ENCODE peak calls at places on chromosomes 7 and 10, in four cellular contexts. One of them, this sample, is unnamed.

GRCh38 chr10:88994034-88994433 is 3.4 kb downstream of the FAS start:
- DNase-seq in H1: no peak
- DNase-seq in mesenchymal stem cell: no peak
- DNase-seq in H9: no peak
- DNase-seq in this sample: no peak

GRCh38 chr10:73589538-73590126 is 1.5 kb downstream of the USP54 start:
- DNase-seq in H1: no peak
- DNase-seq in mesenchymal stem cell: peak
- DNase-seq in H9: no peak
- DNase-seq in this sample: no peak

GRCh38 chr7:55326079-55326847 is 38.9 kb upstream of the LANCL2 start:
- DNase-seq in H1: no peak
- DNase-seq in mesenchymal stem cell: no peak
- DNase-seq in H9: no peak
- DNase-seq in this sample: no peak

GRCh38 chr10:76444034-76444800 is 1012.8 kb downstream of the LRMDA start:
- DNase-seq in H1: no peak
- DNase-seq in mesenchymal stem cell: peak
- DNase-seq in H9: no peak
- DNase-seq in this sample: no peak

GRCh38 chr10:4033341-4033896 is 248.4 kb upstream of the KLF6 start:
- DNase-seq in H1: no peak
- DNase-seq in mesenchymal stem cell: peak
- DNase-seq in H9: no peak
- DNase-seq in this sample: no peak

GRCh38 chr10:117503170-117503885 is 39.2 kb upstream of the EMX2 start:
- DNase-seq in H1: no peak
- DNase-seq in mesenchymal stem cell: no peak
- DNase-seq in H9: peak
- DNase-seq in this sample: no peak

GRCh38 chr10:68870545-68871104 is 30.5 kb upstream of the DDX50 start:
- DNase-seq in H1: no peak
- DNase-seq in mesenchymal stem cell: no peak
- DNase-seq in H9: no peak
- DNase-seq in this sample: no peak

GRCh38 chr7:33701927-33702326 is 203.4 kb upstream of the BMPER start:
- DNase-seq in H1: no peak
- DNase-seq in mesenchymal stem cell: no peak
- DNase-seq in H9: no peak
- DNase-seq in this sample: no peak

GRCh38 chr7:3215624-3216585 is 85.1 kb upstream of the SDK1 start:
- DNase-seq in H1: no peak
- DNase-seq in mesenchymal stem cell: no peak
- DNase-seq in H9: no peak
- DNase-seq in this sample: no peak

GRCh38 chr10:112565434-112566053 is 118.5 kb downstream of the VTI1A start:
- DNase-seq in H1: peak
- DNase-seq in mesenchymal stem cell: peak
- DNase-seq in H9: peak
- DNase-seq in this sample: peak

GRCh38 chr10:100562008-100562672 is 26.4 kb downstream of the HIF1AN start:
- DNase-seq in H1: peak
- DNase-seq in mesenchymal stem cell: peak
- DNase-seq in H9: peak
- DNase-seq in this sample: peak

GRCh38 chr10:129936266-129936922 is 27.7 kb downstream of the EBF3 start:
- DNase-seq in H1: no peak
- DNase-seq in mesenchymal stem cell: no peak
- DNase-seq in H9: no peak
- DNase-seq in this sample: no peak

GRCh38 chr10:29895436-29895835 is 163.9 kb downstream of the JCAD start:
- DNase-seq in H1: no peak
- DNase-seq in mesenchymal stem cell: peak
- DNase-seq in H9: peak
- DNase-seq in this sample: peak

GRCh38 chr10:129897851-129898463 is 66.1 kb downstream of the EBF3 start:
- DNase-seq in H1: no peak
- DNase-seq in mesenchymal stem cell: no peak
- DNase-seq in H9: no peak
- DNase-seq in this sample: no peak

GRCh38 chr10:70461397-70462348 is 16.9 kb upstream of the PALD1 start:
- DNase-seq in H1: no peak
- DNase-seq in mesenchymal stem cell: peak
- DNase-seq in H9: peak
- DNase-seq in this sample: peak

GRCh38 chr7:94907420-94908203 is at the start of gene PPP1R9A:
- DNase-seq in H1: peak
- DNase-seq in mesenchymal stem cell: peak
- DNase-seq in H9: peak
- DNase-seq in this sample: peak

GRCh38 chr7:29106128-29106988 is 40.0 kb downstream of the CPVL start:
- DNase-seq in H1: no peak
- DNase-seq in mesenchymal stem cell: peak
- DNase-seq in H9: peak
- DNase-seq in this sample: peak

GRCh38 chr7:97174308-97174707 is 56.8 kb downstream of the SDHAF3 start:
- DNase-seq in H1: no peak
- DNase-seq in mesenchymal stem cell: no peak
- DNase-seq in H9: no peak
- DNase-seq in this sample: no peak

GRCh38 chr7:140526901-140527664 is 47.8 kb upstream of the MKRN1 start:
- DNase-seq in H1: no peak
- DNase-seq in mesenchymal stem cell: no peak
- DNase-seq in H9: peak
- DNase-seq in this sample: no peak

GRCh38 chr10:120505056-120505455 is 48.0 kb downstream of the PLPP4 start:
- DNase-seq in H1: no peak
- DNase-seq in mesenchymal stem cell: no peak
- DNase-seq in H9: peak
- DNase-seq in this sample: no peak

GRCh38 chr7:90540406-90540805 is 55.7 kb upstream of the CDK14 start:
- DNase-seq in H1: no peak
- DNase-seq in mesenchymal stem cell: no peak
- DNase-seq in H9: no peak
- DNase-seq in this sample: no peak

GRCh38 chr10:10499839-10500238 is 517.8 kb upstream of the CELF2 start:
- DNase-seq in H1: no peak
- DNase-seq in mesenchymal stem cell: peak
- DNase-seq in H9: no peak
- DNase-seq in this sample: no peak

GRCh38 chr10:76558586-76558985 is 1079.0 kb downstream of the KCNMA1 start:
- DNase-seq in H1: no peak
- DNase-seq in mesenchymal stem cell: peak
- DNase-seq in H9: no peak
- DNase-seq in this sample: no peak

GRCh38 chr10:642186-642890 is 47.1 kb downstream of the DIP2C start:
- DNase-seq in H1: no peak
- DNase-seq in mesenchymal stem cell: no peak
- DNase-seq in H9: no peak
- DNase-seq in this sample: no peak

GRCh38 chr7:1481300-1481699 is 22.0 kb upstream of the MICALL2 start:
- DNase-seq in H1: no peak
- DNase-seq in mesenchymal stem cell: no peak
- DNase-seq in H9: no peak
- DNase-seq in this sample: no peak

GRCh38 chr10:84966708-84967441 is 638.5 kb downstream of the CCSER2 start:
- DNase-seq in H1: no peak
- DNase-seq in mesenchymal stem cell: no peak
- DNase-seq in H9: no peak
- DNase-seq in this sample: no peak

GRCh38 chr7:127366680-127367079 is 25.8 kb downstream of the ZNF800 start:
- DNase-seq in H1: no peak
- DNase-seq in mesenchymal stem cell: no peak
- DNase-seq in H9: no peak
- DNase-seq in this sample: no peak

GRCh38 chr10:132449826-132450211 is 52.8 kb downstream of the PWWP2B start:
- DNase-seq in H1: no peak
- DNase-seq in mesenchymal stem cell: no peak
- DNase-seq in H9: no peak
- DNase-seq in this sample: no peak

GRCh38 chr10:6221192-6221940 is 18.6 kb downstream of the PFKFB3 start:
- DNase-seq in H1: no peak
- DNase-seq in mesenchymal stem cell: no peak
- DNase-seq in H9: no peak
- DNase-seq in this sample: no peak

GRCh38 chr10:6218692-6219493 is 16.2 kb downstream of the PFKFB3 start:
- DNase-seq in H1: no peak
- DNase-seq in mesenchymal stem cell: peak
- DNase-seq in H9: no peak
- DNase-seq in this sample: peak

GRCh38 chr10:6220418-6221191 is 17.9 kb downstream of the PFKFB3 start:
- DNase-seq in H1: no peak
- DNase-seq in mesenchymal stem cell: no peak
- DNase-seq in H9: no peak
- DNase-seq in this sample: no peak

GRCh38 chr10:6217621-6218020 is 14.9 kb downstream of the PFKFB3 start:
- DNase-seq in H1: no peak
- DNase-seq in mesenchymal stem cell: no peak
- DNase-seq in H9: no peak
- DNase-seq in this sample: no peak

GRCh38 chr10:6219494-6219836 is 16.7 kb downstream of the PFKFB3 start:
- DNase-seq in H1: no peak
- DNase-seq in mesenchymal stem cell: no peak
- DNase-seq in H9: no peak
- DNase-seq in this sample: no peak
- H2BK12ac ChIP-seq in H1: no peak
- H2BK12ac ChIP-seq in mesenchymal stem cell: no peak
- H2BK12ac ChIP-seq in H9: no peak
- H2BK12ac ChIP-seq in this sample: no peak

GRCh38 chr10:79140906-79141305 is 72.1 kb downstream of the ZMIZ1 start:
- DNase-seq in H1: no peak
- DNase-seq in mesenchymal stem cell: no peak
- DNase-seq in H9: no peak
- DNase-seq in this sample: no peak

GRCh38 chr10:79138449-79139123 is 69.8 kb downstream of the ZMIZ1 start:
- DNase-seq in H1: no peak
- DNase-seq in mesenchymal stem cell: no peak
- DNase-seq in H9: no peak
- DNase-seq in this sample: no peak

GRCh38 chr10:79137826-79138225 is 69.1 kb downstream of the ZMIZ1 start:
- DNase-seq in H1: no peak
- DNase-seq in mesenchymal stem cell: peak
- DNase-seq in H9: no peak
- DNase-seq in this sample: no peak

GRCh38 chr10:79140083-79140793 is 71.5 kb downstream of the ZMIZ1 start:
- DNase-seq in H1: no peak
- DNase-seq in mesenchymal stem cell: no peak
- DNase-seq in H9: no peak
- DNase-seq in this sample: no peak

DNA sequence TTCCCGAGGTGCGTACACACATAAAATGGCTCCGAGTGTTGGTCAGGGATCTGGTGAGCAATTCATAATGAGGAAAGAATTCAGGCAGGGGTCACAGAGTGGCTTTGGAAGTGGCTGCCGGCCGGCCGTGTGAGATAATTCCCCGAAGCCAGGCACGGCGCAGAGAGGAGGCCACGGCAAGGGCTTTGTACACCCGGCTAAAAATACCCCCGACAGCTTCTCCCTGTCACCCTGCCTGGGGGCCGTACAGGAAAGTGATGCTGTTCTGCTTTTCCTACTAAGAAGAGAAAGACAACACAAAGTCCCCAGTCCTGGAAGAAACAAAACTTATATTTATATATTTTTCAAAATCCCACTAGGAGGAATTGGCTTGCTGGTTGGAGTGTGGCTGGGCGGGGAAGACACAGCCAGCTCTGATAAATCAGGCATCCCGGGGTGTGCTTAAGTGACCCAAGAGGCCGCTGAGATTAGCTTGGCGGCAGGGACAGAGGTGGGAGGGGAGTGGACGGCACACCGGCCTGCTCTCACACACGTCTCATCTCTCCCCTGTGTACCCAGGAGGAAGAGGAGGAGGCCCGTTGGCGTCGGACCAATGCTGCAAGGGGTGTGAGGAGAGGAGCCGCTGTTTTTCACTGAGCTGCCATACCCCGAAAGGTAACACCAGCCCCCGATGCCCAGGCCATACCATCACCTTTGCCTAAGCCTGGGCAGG is 70.5 kb downstream of the ZMIZ1 start:
- DNase-seq in H1: no peak
- DNase-seq in mesenchymal stem cell: peak
- DNase-seq in H9: no peak
- DNase-seq in this sample: no peak
- H2BK15ac ChIP-seq in H1: no peak
- H2BK15ac ChIP-seq in mesenchymal stem cell: peak
- H2BK15ac ChIP-seq in H9: no peak
- H2BK15ac ChIP-seq in this sample: no peak

DNA sequence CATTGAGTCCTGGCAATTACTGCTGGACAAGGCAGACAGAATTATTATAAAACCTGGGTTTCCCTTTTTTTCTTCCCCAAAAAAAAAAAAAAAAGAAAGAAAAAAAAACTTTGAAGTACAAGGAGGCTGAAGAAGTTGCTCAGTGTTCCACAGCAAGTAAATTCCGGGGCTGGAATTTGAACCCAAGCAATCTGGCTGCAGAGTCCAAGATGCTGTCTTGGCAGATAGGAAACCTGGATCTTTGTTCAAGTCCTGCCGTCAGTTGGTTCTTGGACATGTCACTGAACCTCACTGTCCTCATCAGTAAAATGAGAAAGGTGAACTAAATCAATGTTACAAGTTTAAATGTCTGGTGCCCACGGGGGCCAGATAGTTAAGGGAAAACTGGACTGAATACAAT is 35.3 kb downstream of the ARID5B start:
- DNase-seq in H1: no peak
- DNase-seq in mesenchymal stem cell: no peak
- DNase-seq in H9: no peak
- DNase-seq in this sample: no peak
- H3K18ac ChIP-seq in H1: no peak
- H3K18ac ChIP-seq in mesenchymal stem cell: no peak
- H3K18ac ChIP-seq in H9: no peak
- H3K18ac ChIP-seq in this sample: no peak

DNA sequence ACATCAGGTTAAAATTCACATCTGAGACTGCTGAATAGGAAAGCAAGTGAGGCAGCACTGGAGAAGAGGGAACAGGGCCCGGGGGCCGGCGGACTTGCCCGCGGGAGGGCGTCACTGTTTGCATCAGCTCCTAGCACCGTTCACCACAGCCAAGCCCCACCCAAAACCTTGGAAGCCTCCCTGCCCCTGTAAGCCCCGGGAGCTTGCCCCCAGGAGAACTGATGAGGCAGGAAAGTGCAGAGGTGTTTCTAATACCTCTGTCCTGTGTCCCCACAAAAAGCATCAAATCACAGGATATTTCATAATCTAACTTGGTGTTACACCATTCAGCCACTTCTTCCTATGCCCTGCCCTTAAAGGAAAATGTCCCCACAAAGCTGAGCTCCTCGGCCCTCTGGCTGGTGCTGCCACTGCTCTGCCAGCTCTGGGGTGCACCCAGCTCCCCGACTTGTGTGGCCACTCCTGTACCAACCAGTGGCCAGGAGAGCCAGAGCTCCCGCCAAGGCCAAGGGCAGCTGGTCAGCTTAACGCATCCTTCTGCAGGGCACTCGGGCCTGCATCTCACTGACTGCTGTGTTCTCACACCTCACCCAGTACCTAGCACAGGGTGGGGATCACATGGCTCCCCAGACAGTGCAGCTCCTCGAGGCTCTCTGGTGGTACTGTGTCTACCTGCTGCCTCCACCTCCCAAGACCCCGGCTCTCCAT is 47.2 kb upstream of the CNPY1 start:
- DNase-seq in H1: no peak
- DNase-seq in mesenchymal stem cell: no peak
- DNase-seq in H9: no peak
- DNase-seq in this sample: no peak
- H2BK12ac ChIP-seq in H1: peak
- H2BK12ac ChIP-seq in mesenchymal stem cell: no peak
- H2BK12ac ChIP-seq in H9: no peak
- H2BK12ac ChIP-seq in this sample: no peak